ENCODE peak calls at places on chromosomes 7 and 10, in six cellular contexts. One of them, this sample, is unnamed.

GRCh38 chr7:135673360-135673706 is 11.0 kb downstream of the STMP1 start:
- DNase-seq in sciatic nerve: no peak
- DNase-seq in NT2/D1: no peak
- DNase-seq in nephron progenitor cell: no peak
- DNase-seq in SW480: no peak
- DNase-seq in RWPE1: no peak
- DNase-seq in this sample: no peak

GRCh38 chr7:103009466-103010219 is 65.0 kb downstream of the FBXL13 start:
- DNase-seq in sciatic nerve: no peak
- DNase-seq in NT2/D1: no peak
- DNase-seq in nephron progenitor cell: no peak
- DNase-seq in SW480: no peak
- DNase-seq in RWPE1: no peak
- DNase-seq in this sample: no peak

GRCh38 chr7:74586258-74587200 is 71.0 kb upstream of the GTF2I start:
- DNase-seq in sciatic nerve: no peak
- DNase-seq in NT2/D1: no peak
- DNase-seq in nephron progenitor cell: no peak
- DNase-seq in SW480: no peak
- DNase-seq in RWPE1: no peak
- DNase-seq in this sample: no peak

GRCh38 chr7:106561657-106562411 is 99.1 kb downstream of the CCDC71L start:
- DNase-seq in sciatic nerve: no peak
- DNase-seq in NT2/D1: no peak
- DNase-seq in nephron progenitor cell: no peak
- DNase-seq in SW480: no peak
- DNase-seq in RWPE1: no peak
- DNase-seq in this sample: no peak

GRCh38 chr10:17536221-17536620 is 81.0 kb downstream of the HACD1 start:
- DNase-seq in sciatic nerve: no peak
- DNase-seq in NT2/D1: no peak
- DNase-seq in nephron progenitor cell: no peak
- DNase-seq in SW480: no peak
- DNase-seq in RWPE1: no peak
- DNase-seq in this sample: no peak

GRCh38 chr7:142384508-142384922 is 126.7 kb upstream of the PRSS58 start:
- DNase-seq in sciatic nerve: no peak
- DNase-seq in NT2/D1: no peak
- DNase-seq in nephron progenitor cell: no peak
- DNase-seq in SW480: peak
- DNase-seq in RWPE1: peak
- DNase-seq in this sample: no peak

GRCh38 chr7:140079121-140079536 is 16.4 kb upstream of the PARP12 start:
- DNase-seq in sciatic nerve: no peak
- DNase-seq in NT2/D1: peak
- DNase-seq in nephron progenitor cell: peak
- DNase-seq in SW480: peak
- DNase-seq in RWPE1: no peak
- DNase-seq in this sample: no peak

GRCh38 chr7:139557857-139558581 is 34.5 kb downstream of the CLEC2L start:
- DNase-seq in sciatic nerve: no peak
- DNase-seq in NT2/D1: no peak
- DNase-seq in nephron progenitor cell: no peak
- DNase-seq in SW480: no peak
- DNase-seq in RWPE1: no peak
- DNase-seq in this sample: no peak

GRCh38 chr10:44067432-44067831 is 317.5 kb downstream of the CXCL12 start:
- DNase-seq in sciatic nerve: no peak
- DNase-seq in NT2/D1: no peak
- DNase-seq in nephron progenitor cell: no peak
- DNase-seq in SW480: no peak
- DNase-seq in RWPE1: no peak
- DNase-seq in this sample: no peak

GRCh38 chr7:130363156-130363847 is 17.0 kb upstream of the CPA1 start:
- DNase-seq in sciatic nerve: peak
- DNase-seq in NT2/D1: no peak
- DNase-seq in nephron progenitor cell: no peak
- DNase-seq in SW480: peak
- DNase-seq in RWPE1: peak
- DNase-seq in this sample: no peak

GRCh38 chr10:111944331-111944730 is 239.2 kb downstream of the GPAM start:
- DNase-seq in sciatic nerve: no peak
- DNase-seq in NT2/D1: no peak
- DNase-seq in nephron progenitor cell: no peak
- DNase-seq in SW480: no peak
- DNase-seq in RWPE1: no peak
- DNase-seq in this sample: no peak

GRCh38 chr7:2869981-2870380 is 25.9 kb upstream of the GNA12 start:
- DNase-seq in sciatic nerve: no peak
- DNase-seq in NT2/D1: no peak
- DNase-seq in nephron progenitor cell: no peak
- DNase-seq in SW480: no peak
- DNase-seq in RWPE1: no peak
- DNase-seq in this sample: no peak

GRCh38 chr7:103766630-103767029 is 222.8 kb downstream of the RELN start:
- DNase-seq in sciatic nerve: no peak
- DNase-seq in NT2/D1: no peak
- DNase-seq in nephron progenitor cell: no peak
- DNase-seq in SW480: no peak
- DNase-seq in RWPE1: no peak
- DNase-seq in this sample: no peak

GRCh38 chr7:21580073-21580521 is 37.3 kb downstream of the DNAH11 start:
- DNase-seq in sciatic nerve: no peak
- DNase-seq in NT2/D1: no peak
- DNase-seq in nephron progenitor cell: no peak
- DNase-seq in SW480: no peak
- DNase-seq in RWPE1: peak
- DNase-seq in this sample: no peak

GRCh38 chr7:92135100-92135429 is 788 bp upstream of the CYP51A1 start:
- DNase-seq in sciatic nerve: no peak
- DNase-seq in NT2/D1: peak
- DNase-seq in nephron progenitor cell: peak
- DNase-seq in SW480: peak
- DNase-seq in RWPE1: peak
- DNase-seq in this sample: no peak

GRCh38 chr10:11036424-11037011 is 18.8 kb downstream of the CELF2 start:
- DNase-seq in sciatic nerve: peak
- DNase-seq in NT2/D1: peak
- DNase-seq in nephron progenitor cell: peak
- DNase-seq in SW480: peak
- DNase-seq in RWPE1: peak
- DNase-seq in this sample: no peak

GRCh38 chr7:132972745-132973144 is 109.1 kb downstream of the CHCHD3 start:
- DNase-seq in sciatic nerve: no peak
- DNase-seq in NT2/D1: no peak
- DNase-seq in nephron progenitor cell: no peak
- DNase-seq in SW480: no peak
- DNase-seq in RWPE1: no peak
- DNase-seq in this sample: no peak

GRCh38 chr7:134405299-134405698 is 53.6 kb downstream of the AKR1B1 start:
- DNase-seq in sciatic nerve: no peak
- DNase-seq in NT2/D1: no peak
- DNase-seq in nephron progenitor cell: no peak
- DNase-seq in SW480: no peak
- DNase-seq in RWPE1: no peak
- DNase-seq in this sample: no peak

GRCh38 chr10:17586741-17587720 is 30.1 kb downstream of the HACD1 start:
- DNase-seq in sciatic nerve: no peak
- DNase-seq in NT2/D1: no peak
- DNase-seq in nephron progenitor cell: no peak
- DNase-seq in SW480: no peak
- DNase-seq in RWPE1: no peak
- DNase-seq in this sample: no peak

GRCh38 chr7:149598721-149599308 is 101.2 kb upstream of the ZNF746 start:
- DNase-seq in sciatic nerve: no peak
- DNase-seq in NT2/D1: no peak
- DNase-seq in nephron progenitor cell: no peak
- DNase-seq in SW480: peak
- DNase-seq in RWPE1: peak
- DNase-seq in this sample: peak

GRCh38 chr7:84975586-84976185 is 211.2 kb downstream of the SEMA3D start:
- DNase-seq in sciatic nerve: no peak
- DNase-seq in NT2/D1: no peak
- DNase-seq in nephron progenitor cell: no peak
- DNase-seq in SW480: no peak
- DNase-seq in RWPE1: no peak
- DNase-seq in this sample: no peak

GRCh38 chr10:15200626-15201025 is 32.1 kb upstream of the NMT2 start:
- DNase-seq in sciatic nerve: no peak
- DNase-seq in NT2/D1: peak
- DNase-seq in nephron progenitor cell: no peak
- DNase-seq in SW480: peak
- DNase-seq in RWPE1: peak
- DNase-seq in this sample: no peak

GRCh38 chr7:84009051-84009450 is 185.5 kb downstream of the SEMA3A start:
- DNase-seq in sciatic nerve: no peak
- DNase-seq in NT2/D1: no peak
- DNase-seq in nephron progenitor cell: no peak
- DNase-seq in SW480: no peak
- DNase-seq in RWPE1: no peak
- DNase-seq in this sample: no peak

GRCh38 chr7:42906181-42906580 is 5.7 kb downstream of the C7orf25 start:
- DNase-seq in sciatic nerve: no peak
- DNase-seq in NT2/D1: no peak
- DNase-seq in nephron progenitor cell: no peak
- DNase-seq in SW480: no peak
- DNase-seq in RWPE1: no peak
- DNase-seq in this sample: no peak

GRCh38 chr7:16027396-16027795 is 340.9 kb upstream of the MEOX2 start:
- DNase-seq in sciatic nerve: no peak
- DNase-seq in NT2/D1: no peak
- DNase-seq in nephron progenitor cell: no peak
- DNase-seq in SW480: no peak
- DNase-seq in RWPE1: no peak
- DNase-seq in this sample: no peak

GRCh38 chr10:114550756-114551290 is 107.3 kb downstream of the ABLIM1 start:
- DNase-seq in sciatic nerve: no peak
- DNase-seq in NT2/D1: no peak
- DNase-seq in nephron progenitor cell: no peak
- DNase-seq in SW480: peak
- DNase-seq in RWPE1: no peak
- DNase-seq in this sample: no peak

GRCh38 chr7:20343211-20343610 is 12.5 kb downstream of the ITGB8 start:
- DNase-seq in sciatic nerve: no peak
- DNase-seq in NT2/D1: no peak
- DNase-seq in nephron progenitor cell: peak
- DNase-seq in SW480: no peak
- DNase-seq in RWPE1: no peak
- DNase-seq in this sample: no peak

GRCh38 chr10:3948843-3949242 is 163.8 kb upstream of the KLF6 start:
- DNase-seq in sciatic nerve: no peak
- DNase-seq in NT2/D1: no peak
- DNase-seq in nephron progenitor cell: no peak
- DNase-seq in SW480: no peak
- DNase-seq in RWPE1: peak
- DNase-seq in this sample: peak

GRCh38 chr7:37928878-37929277 is 8.4 kb downstream of the EPDR1 start:
- DNase-seq in sciatic nerve: no peak
- DNase-seq in NT2/D1: no peak
- DNase-seq in nephron progenitor cell: no peak
- DNase-seq in SW480: no peak
- DNase-seq in RWPE1: no peak
- DNase-seq in this sample: no peak

GRCh38 chr7:139915864-139916716 is 87.0 kb downstream of the TBXAS1 start:
- DNase-seq in sciatic nerve: no peak
- DNase-seq in NT2/D1: no peak
- DNase-seq in nephron progenitor cell: no peak
- DNase-seq in SW480: peak
- DNase-seq in RWPE1: peak
- DNase-seq in this sample: peak

GRCh38 chr7:114678116-114678515 is 243.8 kb upstream of the MDFIC start:
- DNase-seq in sciatic nerve: no peak
- DNase-seq in NT2/D1: no peak
- DNase-seq in nephron progenitor cell: no peak
- DNase-seq in SW480: no peak
- DNase-seq in RWPE1: no peak
- DNase-seq in this sample: no peak

GRCh38 chr7:94700926-94701554 is 45.1 kb upstream of the SGCE start:
- DNase-seq in sciatic nerve: no peak
- DNase-seq in NT2/D1: no peak
- DNase-seq in nephron progenitor cell: no peak
- DNase-seq in SW480: no peak
- DNase-seq in RWPE1: no peak
- DNase-seq in this sample: no peak

GRCh38 chr10:47050618-47051455 is 139.6 kb downstream of the PTPN20 start:
- DNase-seq in sciatic nerve: peak
- DNase-seq in NT2/D1: no peak
- DNase-seq in nephron progenitor cell: no peak
- DNase-seq in SW480: no peak
- DNase-seq in RWPE1: no peak
- DNase-seq in this sample: no peak

GRCh38 chr7:44398506-44398905 is 73.1 kb upstream of the CAMK2B start:
- DNase-seq in sciatic nerve: no peak
- DNase-seq in NT2/D1: no peak
- DNase-seq in nephron progenitor cell: no peak
- DNase-seq in SW480: no peak
- DNase-seq in RWPE1: no peak
- DNase-seq in this sample: no peak

GRCh38 chr7:26368542-26368941 is 76.9 kb downstream of the SNX10 start:
- DNase-seq in sciatic nerve: no peak
- DNase-seq in NT2/D1: no peak
- DNase-seq in nephron progenitor cell: no peak
- DNase-seq in SW480: peak
- DNase-seq in RWPE1: no peak
- DNase-seq in this sample: no peak

GRCh38 chr7:151104411-151105235 is 18.3 kb downstream of the AGAP3 start:
- DNase-seq in sciatic nerve: peak
- DNase-seq in NT2/D1: no peak
- DNase-seq in nephron progenitor cell: no peak
- DNase-seq in SW480: no peak
- DNase-seq in RWPE1: no peak
- DNase-seq in this sample: no peak

GRCh38 chr7:105924950-105925349 is 38.1 kb upstream of the CDHR3 start:
- DNase-seq in sciatic nerve: no peak
- DNase-seq in NT2/D1: no peak
- DNase-seq in nephron progenitor cell: no peak
- DNase-seq in SW480: no peak
- DNase-seq in RWPE1: no peak
- DNase-seq in this sample: no peak

GRCh38 chr7:149854611-149855367 is 16.6 kb downstream of the ZNF862 start:
- DNase-seq in sciatic nerve: peak
- DNase-seq in NT2/D1: no peak
- DNase-seq in nephron progenitor cell: peak
- DNase-seq in SW480: peak
- DNase-seq in RWPE1: peak
- DNase-seq in this sample: no peak